ENCODE peak calls at places on chromosomes 5 and 9, in seven cellular contexts. O, U, G, R, K, C and Z are unnamed samples.
A peak's percentile ranks its signal among the peaks of the same experiment; 100 is the strongest.

GRCh38 chr9:26754494-26755188 is 138.0 kb downstream of the CAAP1 start:
- DNase-seq in U (no peak), G (no peak), C (no peak), R (no peak), K (no peak), O (no peak), Z (no peak)

GRCh38 chr9:91727316-91727861 is 222.6 kb downstream of the ROR2 start:
- DNase-seq in R (no peak), G (no peak), O (peak; percentile 54), U (no peak), K (peak; percentile 57), C (peak; percentile 6), Z (no peak)

GRCh38 chr5:1094670-1095190 is 17.1 kb downstream of the SLC12A7 start:
- DNase-seq in C (no peak), K (no peak), O (no peak), R (no peak), U (no peak), G (no peak), Z (no peak)

GRCh38 chr9:109652112-109652511 is 127.9 kb upstream of the PALM2AKAP2 start:
- DNase-seq in R (no peak), C (no peak), U (peak; percentile 1), G (no peak), O (no peak), K (peak; percentile 2), Z (no peak)

GRCh38 chr9:127541865-127542264 is 70.2 kb upstream of the STXBP1 start:
- DNase-seq in R (no peak), U (no peak), O (peak; percentile 85), K (peak; percentile 73), G (peak; percentile 84), C (no peak), Z (no peak)

GRCh38 chr5:98771389-98772109 is 1.9 kb upstream of the RGMB start:
- DNase-seq in G (peak; percentile 74), K (peak; percentile 94), C (peak; percentile 90), U (peak; percentile 86), R (no peak), O (peak; percentile 92), Z (no peak)

GRCh38 chr9:126411225-126411947 is 84.8 kb downstream of the MVB12B start:
- DNase-seq in G (no peak), K (no peak), R (no peak), C (no peak), O (no peak), U (peak; percentile 55), Z (no peak)

GRCh38 chr9:123763910-123764588 is 165.9 kb downstream of the DENND1A start:
- DNase-seq in U (peak; percentile 59), K (peak; percentile 36), O (no peak), R (no peak), C (peak; percentile 61), G (no peak), Z (no peak)

GRCh38 chr5:132773114-132773513 is 3.9 kb downstream of the SEPTIN8 start:
- DNase-seq in O (no peak), C (no peak), K (no peak), U (no peak), G (no peak), R (no peak), Z (no peak)

GRCh38 chr5:38468202-38468656 is 88.2 kb downstream of the LIFR start:
- DNase-seq in K (peak; percentile 90), G (no peak), O (peak; percentile 90), R (no peak), C (peak; percentile 95), U (peak; percentile 73), Z (no peak)

DNA sequence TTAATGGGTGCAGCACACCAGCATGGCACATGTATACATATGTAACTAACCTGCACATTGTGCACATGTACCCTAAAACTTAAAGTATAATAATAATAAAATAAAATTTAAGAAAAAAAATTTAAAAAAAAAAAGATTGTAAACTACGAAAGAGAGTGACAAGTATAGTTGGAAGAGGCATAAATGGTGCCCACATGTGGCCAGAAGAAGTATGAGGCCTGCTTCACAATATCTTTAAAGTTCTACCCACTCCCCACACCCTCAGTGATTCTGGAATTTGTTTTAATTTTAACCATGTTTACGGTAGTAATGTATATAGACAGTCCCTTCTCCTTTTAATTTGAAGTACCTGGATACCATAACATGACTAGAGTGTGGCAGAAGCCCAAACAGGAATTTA is 172.7 kb downstream of the CHSY3 start:
- DNase-seq in U (no peak), O (no peak), G (no peak), C (no peak), R (no peak), K (no peak), Z (no peak)
- TF ChIP-seq CTCF in U (peak; percentile 50), O (peak; percentile 18), G (peak; percentile 33), C (peak; percentile 41), R (no peak), K (peak; percentile 22), Z (no peak)

DNA sequence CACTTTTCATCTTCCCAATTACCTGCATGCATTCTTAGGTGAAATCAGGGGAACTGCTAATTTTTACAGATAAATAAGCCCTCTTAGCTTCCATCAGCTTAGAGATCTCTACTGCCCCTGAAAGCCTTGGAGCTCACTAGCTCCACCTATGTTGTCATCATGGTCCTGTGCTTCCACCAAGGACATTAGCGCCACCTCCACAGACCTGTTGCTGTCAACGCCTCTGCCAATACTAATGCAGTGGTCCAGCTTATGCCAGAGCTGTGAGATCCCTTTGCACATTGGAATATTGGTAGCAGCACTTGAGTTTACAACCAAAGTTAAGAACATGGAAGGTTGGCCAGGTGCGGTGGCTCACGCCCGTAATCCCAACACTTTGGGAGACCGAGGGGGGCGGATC is 7.7 kb upstream of the SHISAL2B start:
- DNase-seq in O (no peak), R (no peak), K (no peak), U (no peak), G (no peak), C (no peak), Z (no peak)
- TF ChIP-seq CTCF in O (no peak), R (no peak), K (no peak), U (no peak), G (no peak), C (peak; percentile 8), Z (no peak)

GRCh38 chr5:35960328-35960727 is 21.9 kb upstream of the CAPSL start:
- DNase-seq in K (no peak), R (no peak), C (no peak), O (no peak), G (no peak), U (no peak), Z (no peak)

GRCh38 chr5:35963381-35963843 is 25.0 kb upstream of the CAPSL start:
- DNase-seq in O (no peak), K (peak; percentile 19), R (no peak), C (peak; percentile 7), G (no peak), U (no peak), Z (no peak)
- TF ChIP-seq CTCF in O (peak; percentile 27), K (peak; percentile 42), R (no peak), C (peak; percentile 59), G (no peak), U (peak; percentile 50), Z (peak; percentile 37)

GRCh38 chr5:96172436-96172835 is 210.8 kb upstream of the ELL2 start:
- DNase-seq in C (peak; percentile 33), O (peak; percentile 75), G (no peak), K (peak; percentile 70), U (peak; percentile 52), R (no peak), Z (no peak)

GRCh38 chr5:96177303-96177869 is 215.7 kb upstream of the ELL2 start:
- DNase-seq in O (peak; percentile 74), U (peak; percentile 71), C (peak; percentile 57), G (no peak), K (peak; percentile 71), R (no peak), Z (no peak)

GRCh38 chr5:96180684-96181083 is 219.0 kb upstream of the ELL2 start:
- DNase-seq in U (no peak), G (no peak), R (no peak), C (no peak), K (no peak), O (no peak), Z (no peak)

GRCh38 chr5:96176022-96176421 is 214.4 kb upstream of the ELL2 start:
- DNase-seq in G (no peak), U (no peak), C (no peak), R (no peak), O (peak; percentile 35), K (no peak), Z (no peak)

GRCh38 chr5:96175090-96175489 is 213.4 kb upstream of the ELL2 start:
- DNase-seq in C (no peak), O (peak; percentile 19), K (peak; percentile 29), G (no peak), R (no peak), U (no peak), Z (no peak)
- TF ChIP-seq CTCF in C (peak; percentile 54), O (peak; percentile 24), K (peak; percentile 30), G (peak; percentile 39), R (peak; percentile 11), U (no peak), Z (peak; percentile 64)

DNA sequence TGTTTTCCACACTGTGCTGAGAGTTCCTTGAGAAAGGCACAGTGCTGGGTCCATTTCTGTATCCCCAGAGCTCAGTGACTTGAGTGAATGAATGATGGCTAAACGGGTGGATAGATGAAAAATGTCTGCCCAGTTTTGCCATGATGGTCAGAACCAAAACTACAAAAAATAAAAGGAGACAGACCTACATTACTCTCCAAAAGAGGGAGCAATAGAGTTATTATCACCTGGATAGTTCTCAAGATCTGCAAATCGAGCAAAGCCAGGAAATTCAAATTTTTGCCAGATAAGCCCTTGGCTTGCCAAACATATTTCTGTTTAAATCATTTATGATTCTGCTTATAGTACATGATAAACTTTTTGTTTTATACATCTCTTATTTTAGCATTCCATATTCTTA is 214.2 kb upstream of the ZNF462 start:
- DNase-seq in G (no peak), R (no peak), C (no peak), U (no peak), O (peak; percentile 56), K (peak; percentile 51), Z (no peak)
- TF ChIP-seq CTCF in G (peak; percentile 42), R (no peak), C (peak; percentile 23), U (peak; percentile 8), O (peak; percentile 39), K (peak; percentile 39), Z (no peak)

GRCh38 chr5:12022444-12022843 is 118.2 kb upstream of the CTNND2 start:
- DNase-seq in R (no peak), U (no peak), O (no peak), C (no peak), K (no peak), G (no peak), Z (no peak)

GRCh38 chr5:12019306-12019705 is 115.1 kb upstream of the CTNND2 start:
- DNase-seq in C (no peak), G (no peak), O (no peak), U (no peak), K (no peak), R (no peak), Z (no peak)

GRCh38 chr5:12023614-12024241 is 119.5 kb upstream of the CTNND2 start:
- DNase-seq in K (peak; percentile 56), O (peak; percentile 38), C (peak; percentile 18), U (peak; percentile 1), G (no peak), R (no peak), Z (no peak)
- TF ChIP-seq CTCF in K (peak; percentile 61), O (peak; percentile 51), C (peak; percentile 46), U (peak; percentile 46), G (peak; percentile 64), R (no peak), Z (peak; percentile 47)